ENCODE peak calls at places on chromosomes 1 and 21, in five cellular contexts. O, P, U, K and F are unnamed samples.

GRCh38 chr1:18285533-18285924 is 177.9 kb downstream of the IGSF21 start:
- DNase-seq in O (no peak), P (no peak), U (no peak), K (no peak), F (no peak)

GRCh38 chr1:3510136-3510955 is 55.9 kb downstream of the ARHGEF16 start:
- DNase-seq in O (no peak), P (no peak), U (no peak), K (no peak), F (no peak)

GRCh38 chr1:244207042-244207934 is 156.2 kb downstream of the ZBTB18 start:
- DNase-seq in O (no peak), P (peak; percentile 76), U (no peak), K (no peak), F (no peak)

GRCh38 chr1:109777980-109778625 is 14.4 kb upstream of the EPS8L3 start:
- DNase-seq in O (no peak), P (no peak), U (no peak), K (no peak), F (no peak)

GRCh38 chr1:106254748-106255147 is 801.7 kb upstream of the PRMT6 start:
- DNase-seq in O (no peak), P (peak; percentile 4), U (no peak), K (no peak), F (peak; percentile 64)

GRCh38 chr21:39451332-39452206 is at the start of gene SH3BGR:
- DNase-seq in O (no peak), P (peak; percentile 17), U (peak; percentile 74), K (no peak), F (peak; percentile 12)

GRCh38 chr1:74995848-74996247 is 138.3 kb upstream of the LHX8 start:
- DNase-seq in O (no peak), P (no peak), U (no peak), K (no peak), F (no peak)

GRCh38 chr1:178625695-178626094 is 99.3 kb upstream of the RALGPS2 start:
- DNase-seq in O (no peak), P (no peak), U (no peak), K (no peak), F (no peak)

GRCh38 chr21:42724226-42724920 is 71.0 kb downstream of the PDE9A start:
- DNase-seq in O (no peak), P (peak; percentile 95), U (no peak), K (peak; percentile 90), F (peak; percentile 96)

GRCh38 chr1:52141513-52142219 is at the start of gene ZFYVE9:
- DNase-seq in O (peak; percentile 87), P (peak; percentile 79), U (peak; percentile 59), K (peak; percentile 36), F (peak; percentile 87)

GRCh38 chr1:27868932-27869718 is 3.2 kb upstream of the THEMIS2 start:
- DNase-seq in O (peak; percentile 66), P (no peak), U (no peak), K (no peak), F (no peak)

GRCh38 chr1:237183963-237184540 is 142.1 kb downstream of the RYR2 start:
- DNase-seq in O (no peak), P (no peak), U (no peak), K (no peak), F (no peak)

GRCh38 chr1:150528196-150528595 is 12.6 kb downstream of the FALEC start:
- DNase-seq in O (no peak), P (peak; percentile 92), U (no peak), K (peak; percentile 51), F (peak; percentile 46)

GRCh38 chr1:183719289-183719688 is 66.2 kb upstream of the APOBEC4 start:
- DNase-seq in O (no peak), P (no peak), U (no peak), K (no peak), F (peak; percentile 43)

GRCh38 chr1:18155881-18156385 is 48.3 kb downstream of the IGSF21 start:
- DNase-seq in O (no peak), P (no peak), U (no peak), K (no peak), F (no peak)

GRCh38 chr1:27724961-27725373 is 794 bp upstream of the FAM76A start:
- DNase-seq in O (no peak), P (peak; percentile 13), U (peak; percentile 8), K (no peak), F (no peak)

GRCh38 chr1:57302812-57303607 is 120.8 kb downstream of the DAB1 start:
- DNase-seq in O (no peak), P (no peak), U (no peak), K (no peak), F (no peak)

GRCh38 chr1:217465102-217465501 is 165.8 kb downstream of the GPATCH2 start:
- DNase-seq in O (no peak), P (no peak), U (no peak), K (no peak), F (no peak)

GRCh38 chr1:3587133-3587733 is 24.1 kb downstream of the MEGF6 start:
- DNase-seq in O (no peak), P (no peak), U (no peak), K (peak; percentile 85), F (peak; percentile 97)

GRCh38 chr1:2935766-2936390 is 85.4 kb upstream of the ACTRT2 start:
- DNase-seq in O (no peak), P (no peak), U (no peak), K (no peak), F (no peak)

GRCh38 chr1:66532798-66533783 is 862 bp upstream of the SGIP1 start:
- DNase-seq in O (no peak), P (peak; percentile 83), U (no peak), K (peak; percentile 87), F (no peak)

GRCh38 chr1:33985166-33985565 is 121.3 kb downstream of the HMGB4 start:
- DNase-seq in O (no peak), P (peak; percentile 78), U (no peak), K (no peak), F (no peak)

GRCh38 chr1:185759061-185759460 is 24.9 kb downstream of the HMCN1 start:
- DNase-seq in O (no peak), P (no peak), U (no peak), K (no peak), F (no peak)

GRCh38 chr1:170126691-170127090 is 19.1 kb upstream of the NTMT2 start:
- DNase-seq in O (no peak), P (peak; percentile 91), U (no peak), K (peak; percentile 91), F (no peak)

GRCh38 chr1:218460367-218460766 is 115.2 kb downstream of the TGFB2 start:
- DNase-seq in O (no peak), P (peak; percentile 86), U (no peak), K (peak; percentile 77), F (peak; percentile 69)

GRCh38 chr1:170471310-170471839 is 60.6 kb upstream of the GORAB start:
- DNase-seq in O (no peak), P (peak; percentile 56), U (no peak), K (no peak), F (no peak)

GRCh38 chr1:229889031-229889517 is 178.0 kb upstream of the GALNT2 start:
- DNase-seq in O (no peak), P (no peak), U (peak; percentile 27), K (no peak), F (no peak)

GRCh38 chr1:36223373-36223995 is 759 bp upstream of the THRAP3 start:
- DNase-seq in O (peak; percentile 81), P (peak; percentile 71), U (peak; percentile 45), K (peak; percentile 74), F (peak; percentile 27)

GRCh38 chr1:230029244-230029643 is 37.8 kb upstream of the GALNT2 start:
- DNase-seq in O (no peak), P (no peak), U (no peak), K (no peak), F (no peak)

GRCh38 chr1:114718661-114719423 is 2.3 kb upstream of the NRAS start:
- DNase-seq in O (no peak), P (peak; percentile 53), U (no peak), K (peak; percentile 72), F (peak; percentile 73)
- H3K27ac ChIP-seq in O (no peak overlapping the region), P (no peak overlapping the region), U (no peak overlapping the region), K (peak overlapping the region; percentile 74), F (peak overlapping the region; percentile 87)

DNA sequence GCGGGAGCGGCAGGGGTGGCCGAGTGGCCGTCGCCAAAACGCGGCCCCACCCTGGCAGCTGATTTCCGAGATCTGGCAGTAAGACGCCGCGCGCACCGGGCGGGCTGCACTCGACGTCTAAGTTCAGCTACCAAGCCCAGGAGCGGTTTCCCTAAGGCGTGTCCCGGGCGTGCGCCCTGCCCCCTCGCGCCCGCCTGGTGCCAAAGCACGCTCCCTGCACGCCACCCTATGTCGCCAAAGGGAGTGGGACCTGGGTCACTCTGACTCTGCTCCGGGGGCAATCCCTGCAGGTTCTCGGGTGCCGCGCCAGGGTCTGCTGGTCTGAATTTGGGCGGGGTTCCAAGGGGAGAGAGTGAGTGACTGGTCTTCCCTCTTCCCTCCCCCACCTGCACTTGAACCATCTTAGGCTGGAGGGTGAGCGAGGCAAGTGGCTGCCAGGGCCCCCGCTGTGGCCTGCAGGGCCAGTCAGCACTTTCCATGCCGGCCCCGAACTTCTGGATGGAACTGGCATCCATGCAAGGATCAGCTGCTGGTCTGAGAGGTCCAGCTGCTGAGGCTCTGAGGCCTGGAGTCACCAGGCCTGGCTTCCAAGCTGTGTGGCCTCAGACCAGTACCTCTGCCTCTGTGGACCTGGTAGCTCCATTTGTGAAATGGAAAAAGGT is at the start of gene LRRC38:
- DNase-seq in O (no peak), P (no peak), U (no peak), K (no peak), F (peak; percentile 18)
- H3K4me3 ChIP-seq in O (no peak within 1 kb of the TSS), P (no peak within 1 kb of the TSS), U (no peak within 1 kb of the TSS), K (no peak within 1 kb of the TSS), F (peak within 1 kb of the TSS; percentile 35)

GRCh38 chr1:215484111-215484914 is 82.8 kb upstream of the KCTD3 start:
- DNase-seq in O (no peak), P (peak; percentile 51), U (no peak), K (no peak), F (no peak)
- H3K27ac ChIP-seq in O (no peak overlapping the region), P (no peak overlapping the region), U (no peak overlapping the region), K (no peak overlapping the region), F (no peak overlapping the region)

GRCh38 chr1:155016231-155016831 is 13.7 kb downstream of the ZBTB7B start:
- DNase-seq in O (no peak), P (no peak), U (no peak), K (no peak), F (no peak)

GRCh38 chr1:155017021-155017945 is 14.7 kb downstream of the ZBTB7B start:
- DNase-seq in O (peak; percentile 93), P (peak; percentile 90), U (peak; percentile 84), K (peak; percentile 64), F (peak; percentile 99)

GRCh38 chr1:155018617-155019348 is 14.8 kb downstream of the DCST2 start:
- DNase-seq in O (no peak), P (no peak), U (no peak), K (no peak), F (no peak)

GRCh38 chr1:155019377-155020245 is 14.0 kb downstream of the DCST2 start:
- DNase-seq in O (no peak), P (no peak), U (no peak), K (no peak), F (no peak)

DNA sequence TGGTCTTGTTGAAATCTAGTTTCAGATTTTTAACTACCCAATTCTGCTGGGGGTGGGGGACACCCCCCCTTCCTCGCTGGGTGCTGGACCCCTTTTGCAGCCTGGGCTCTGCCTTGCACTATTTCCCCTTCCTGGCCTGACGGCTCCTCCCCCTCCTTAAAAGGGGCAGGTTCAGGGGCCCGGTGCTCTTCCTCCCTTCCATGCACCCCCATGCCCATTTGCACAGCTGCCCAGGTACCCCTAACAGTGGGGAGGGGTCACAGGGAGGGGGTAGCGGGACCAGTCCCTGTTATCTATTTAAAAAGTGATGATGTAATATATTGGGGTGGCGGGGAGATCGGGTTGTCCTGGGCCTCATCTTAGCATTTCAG is 15.3 kb downstream of the ZBTB7B start:
- DNase-seq in O (peak; percentile 68), P (no peak), U (no peak), K (no peak), F (no peak)
- H3K4me3 ChIP-seq in O (peak overlapping the region; percentile 59), P (no peak overlapping the region), U (no peak overlapping the region), K (peak overlapping the region; percentile 43), F (peak overlapping the region; percentile 42)